ENCODE peak calls at places on chromosomes 6 and 20, in eight cellular contexts. N is pancreas; E is ACHN; G is pons; I is stimulated activated CD8-positive, alpha-beta memory T cell treated with anti-CD3 and anti-CD28 coated beads, Interleukin-4, amount 100 ng/mL, for 48 hours; X is T-cell; O is ELF-1; F is HS-5. V is an unnamed sample.

GRCh38 chr6:42086046-42086664 is 35.8 kb downstream of the TAF8 start:
- DNase-seq in N (peak; percentile 57), E (peak; percentile 18), G (no peak), I (no peak), X (no peak), O (no peak), F (no peak), V (no peak)

GRCh38 chr6:140043357-140043756 is 668.9 kb upstream of the CITED2 start:
- DNase-seq in N (no peak), E (peak; percentile 90), G (no peak), I (no peak), X (no peak), O (no peak), F (peak; percentile 93), V (no peak)

GRCh38 chr6:20952605-20953004 is 418.3 kb downstream of the CDKAL1 start:
- DNase-seq in N (no peak), E (peak; percentile 50), G (no peak), I (no peak), X (no peak), O (peak; percentile 24), F (peak; percentile 60), V (peak; percentile 71)

GRCh38 chr6:34317882-34318491 is 69.2 kb upstream of the SMIM29 start:
- DNase-seq in N (no peak), E (no peak), G (no peak), I (no peak), X (no peak), O (no peak), F (no peak), V (no peak)

GRCh38 chr6:16430661-16431089 is 192.3 kb downstream of the GMPR start:
- DNase-seq in N (no peak), E (no peak), G (no peak), I (no peak), X (no peak), O (no peak), F (no peak), V (no peak)

GRCh38 chr6:154882107-154882506 is 113.0 kb upstream of the TIAM2 start:
- DNase-seq in N (no peak), E (no peak), G (no peak), I (no peak), X (no peak), O (no peak), F (no peak), V (no peak)

GRCh38 chr6:140572129-140572528 is 1197.7 kb upstream of the CITED2 start:
- DNase-seq in N (no peak), E (no peak), G (no peak), I (no peak), X (no peak), O (no peak), F (peak; percentile 84), V (no peak)

GRCh38 chr6:158686311-158686710 is 36.5 kb downstream of the SYTL3 start:
- DNase-seq in N (no peak), E (no peak), G (no peak), I (peak; percentile 23), X (no peak), O (no peak), F (no peak), V (no peak)

GRCh38 chr20:8389381-8390368 is 257.6 kb downstream of the PLCB1 start:
- DNase-seq in N (no peak), E (peak; percentile 38), G (peak; percentile 64), I (no peak), X (no peak), O (no peak), F (no peak), V (peak; percentile 36)

GRCh38 chr6:43806041-43806757 is 36.2 kb downstream of the VEGFA start:
- DNase-seq in N (peak; percentile 79), E (peak; percentile 21), G (no peak), I (no peak), X (no peak), O (peak; percentile 77), F (no peak), V (no peak)

GRCh38 chr6:55176958-55177357 is 2.6 kb downstream of the HCRTR2 start:
- DNase-seq in N (no peak), E (peak; percentile 3), G (no peak), I (no peak), X (no peak), O (no peak), F (no peak), V (no peak)

GRCh38 chr6:84539122-84539856 is 225.1 kb downstream of the TBX18 start:
- DNase-seq in N (no peak), E (no peak), G (no peak), I (no peak), X (no peak), O (no peak), F (no peak), V (no peak)

GRCh38 chr20:41697861-41698559 is 79.8 kb upstream of the CHD6 start:
- DNase-seq in N (no peak), E (peak; percentile 34), G (peak; percentile 44), I (no peak), X (peak; percentile 6), O (peak; percentile 36), F (no peak), V (peak; percentile 18)

GRCh38 chr20:50218987-50219435 is 28.4 kb downstream of the CEBPB start:
- DNase-seq in N (peak; percentile 33), E (no peak), G (no peak), I (no peak), X (no peak), O (peak; percentile 38), F (no peak), V (no peak)

GRCh38 chr6:41939848-41940758 is 1.5 kb downstream of the CCND3 start:
- DNase-seq in N (no peak), E (no peak), G (no peak), I (peak; percentile 68), X (no peak), O (peak; percentile 39), F (no peak), V (no peak)

GRCh38 chr6:105994522-105995402 is 91.4 kb upstream of the PRDM1 start:
- DNase-seq in N (no peak), E (peak; percentile 54), G (peak; percentile 24), I (peak; percentile 68), X (peak; percentile 28), O (peak; percentile 81), F (peak; percentile 68), V (no peak)

GRCh38 chr6:150273457-150274309 is 95.1 kb upstream of the IYD start:
- DNase-seq in N (no peak), E (peak; percentile 11), G (no peak), I (no peak), X (no peak), O (no peak), F (no peak), V (no peak)

GRCh38 chr6:37396571-37397185 is 36.3 kb upstream of the CMTR1 start:
- DNase-seq in N (no peak), E (no peak), G (no peak), I (no peak), X (no peak), O (no peak), F (no peak), V (no peak)

GRCh38 chr6:5466459-5466858 is 205.1 kb downstream of the FARS2 start:
- DNase-seq in N (no peak), E (peak; percentile 15), G (no peak), I (no peak), X (no peak), O (no peak), F (no peak), V (no peak)

GRCh38 chr6:150324044-150324443 is 44.8 kb upstream of the IYD start:
- DNase-seq in N (no peak), E (peak; percentile 53), G (no peak), I (no peak), X (no peak), O (no peak), F (no peak), V (no peak)

GRCh38 chr20:32984631-32985354 is 19.4 kb downstream of the SUN5 start:
- DNase-seq in N (no peak), E (no peak), G (no peak), I (no peak), X (no peak), O (no peak), F (no peak), V (no peak)

GRCh38 chr6:45415315-45415714 is 37.6 kb upstream of the SUPT3H start:
- DNase-seq in N (no peak), E (no peak), G (no peak), I (no peak), X (no peak), O (peak; percentile 15), F (no peak), V (no peak)

GRCh38 chr6:2110504-2110903 is 134.9 kb downstream of the GMDS start:
- DNase-seq in N (no peak), E (peak; percentile 11), G (no peak), I (no peak), X (no peak), O (no peak), F (no peak), V (no peak)

GRCh38 chr6:145546265-145546664 is 189.1 kb downstream of the EPM2A start:
- DNase-seq in N (no peak), E (no peak), G (no peak), I (no peak), X (no peak), O (no peak), F (no peak), V (no peak)

GRCh38 chr6:44500074-44500473 is 112.6 kb downstream of the CDC5L start:
- DNase-seq in N (no peak), E (no peak), G (no peak), I (no peak), X (no peak), O (no peak), F (no peak), V (no peak)

GRCh38 chr6:31592396-31592771 is 422 bp downstream of the NCR3 start:
- DNase-seq in N (no peak), E (no peak), G (no peak), I (no peak), X (no peak), O (no peak), F (no peak), V (no peak)

V was measured in COR-L47.